ENCODE peak calls at places on chromosomes 3 and 15, in nine cellular contexts. C is stimulated activated naive CD8-positive, alpha-beta T cell treated with anti-CD3 and anti-CD28 coated beads, Interleukin-15, amount 100 ng/mL, for 72 hours; L is left colon; U is central memory CD8-positive, alpha-beta T cell; F is heart left ventricle; D is gastroesophageal sphincter; O is activated naive CD4-positive, alpha-beta T cell treated with anti-CD3 and anti-CD28 coated beads, Interleukin-2, amount 50 U/mL, for 72 hours; K is mucosa of descending colon; Y is right lobe of liver. X is an unnamed sample.

GRCh38 chr3:118955914-118956556 is 78.6 kb downstream of the IGSF11 start:
- ATAC-seq in C (peak; percentile 56), L (no peak), U (peak; percentile 46), F (no peak), D (no peak), O (peak; percentile 87), K (no peak), Y (no peak), X (no peak)

GRCh38 chr3:69443554-69443953 is 57.7 kb upstream of the FRMD4B start:
- ATAC-seq in C (no peak), L (no peak), U (no peak), F (no peak), D (no peak), O (no peak), K (no peak), Y (no peak), X (no peak)

GRCh38 chr3:9800529-9800928 is 7.6 kb downstream of the ARPC4 start:
- ATAC-seq in C (no peak), L (peak; percentile 50), U (no peak), F (no peak), D (no peak), O (no peak), K (peak; percentile 31), Y (no peak), X (no peak)

GRCh38 chr15:100869151-100869999 is 10.3 kb upstream of the ALDH1A3 start:
- ATAC-seq in C (no peak), L (no peak), U (no peak), F (no peak), D (no peak), O (no peak), K (no peak), Y (no peak), X (peak; percentile 50)

GRCh38 chr15:40938530-40938870 is 9.4 kb downstream of the DLL4 start:
- ATAC-seq in C (no peak), L (no peak), U (no peak), F (no peak), D (no peak), O (no peak), K (no peak), Y (no peak), X (no peak)

GRCh38 chr3:119783883-119784282 is 2.0 kb downstream of the NR1I2 start:
- ATAC-seq in C (no peak), L (no peak), U (no peak), F (no peak), D (no peak), O (no peak), K (no peak), Y (peak; percentile 14), X (no peak)

GRCh38 chr15:29970402-29970695 is 112.4 kb upstream of the GOLGA8J start:
- ATAC-seq in C (no peak), L (no peak), U (no peak), F (no peak), D (no peak), O (no peak), K (no peak), Y (peak; percentile 92), X (peak; percentile 40)

GRCh38 chr3:143472731-143473523 is 353.4 kb downstream of the CHST2 start:
- ATAC-seq in C (no peak), L (peak; percentile 27), U (no peak), F (no peak), D (no peak), O (no peak), K (no peak), Y (peak; percentile 38), X (no peak)

GRCh38 chr3:197175503-197175902 is 122.9 kb downstream of the DLG1 start:
- ATAC-seq in C (no peak), L (no peak), U (no peak), F (no peak), D (no peak), O (no peak), K (no peak), Y (no peak), X (no peak)

GRCh38 chr3:52313774-52314188 is 2.3 kb upstream of the DNAH1 start:
- ATAC-seq in C (no peak), L (peak; percentile 18), U (no peak), F (no peak), D (peak; percentile 63), O (no peak), K (peak; percentile 61), Y (peak; percentile 36), X (peak; percentile 78)

GRCh38 chr3:177615015-177615414 is 417.7 kb upstream of the TBL1XR1 start:
- ATAC-seq in C (peak; percentile 23), L (peak; percentile 44), U (no peak), F (no peak), D (peak; percentile 58), O (no peak), K (peak; percentile 73), Y (peak; percentile 95), X (peak; percentile 85)

GRCh38 chr3:15936347-15936746 is 138.6 kb upstream of the ANKRD28 start:
- ATAC-seq in C (no peak), L (no peak), U (no peak), F (no peak), D (no peak), O (no peak), K (no peak), Y (no peak), X (no peak)

GRCh38 chr3:112582242-112582874 is 20.5 kb downstream of the SLC35A5 start:
- ATAC-seq in C (peak; percentile 56), L (no peak), U (no peak), F (no peak), D (no peak), O (peak; percentile 81), K (no peak), Y (peak; percentile 45), X (peak; percentile 51)

GRCh38 chr3:37229740-37230139 is 55.4 kb upstream of the LRRFIP2 start:
- ATAC-seq in C (no peak), L (peak; percentile 94), U (no peak), F (no peak), D (no peak), O (no peak), K (peak; percentile 99), Y (peak; percentile 93), X (no peak)

GRCh38 chr3:177448987-177449975 is 252.0 kb upstream of the TBL1XR1 start:
- ATAC-seq in C (peak; percentile 85), L (no peak), U (peak; percentile 57), F (no peak), D (no peak), O (peak; percentile 28), K (peak; percentile 27), Y (peak; percentile 94), X (peak; percentile 84)

GRCh38 chr15:61655881-61656280 is 404.4 kb downstream of the VPS13C start:
- ATAC-seq in C (no peak), L (no peak), U (no peak), F (no peak), D (no peak), O (no peak), K (no peak), Y (no peak), X (no peak)

GRCh38 chr3:32215185-32215584 is 23.3 kb upstream of the CMTM8 start:
- ATAC-seq in C (no peak), L (no peak), U (no peak), F (no peak), D (no peak), O (no peak), K (no peak), Y (no peak), X (no peak)

GRCh38 chr3:165713479-165713878 is 123.7 kb downstream of the BCHE start:
- ATAC-seq in C (no peak), L (no peak), U (no peak), F (no peak), D (no peak), O (no peak), K (no peak), Y (peak; percentile 23), X (no peak)

GRCh38 chr3:31543375-31543774 is 10.7 kb downstream of the STT3B start:
- ATAC-seq in C (peak; percentile 59), L (no peak), U (no peak), F (no peak), D (no peak), O (no peak), K (no peak), Y (no peak), X (peak; percentile 41)

GRCh38 chr3:150359381-150359780 is 48.7 kb upstream of the TSC22D2 start:
- ATAC-seq in C (no peak), L (no peak), U (no peak), F (no peak), D (no peak), O (no peak), K (no peak), Y (no peak), X (no peak)

GRCh38 chr3:115804722-115805121 is 181.4 kb downstream of the GAP43 start:
- ATAC-seq in C (no peak), L (no peak), U (no peak), F (no peak), D (peak; percentile 71), O (no peak), K (no peak), Y (no peak), X (peak; percentile 43)

GRCh38 chr3:29585368-29585767 is 304.5 kb downstream of the RBMS3 start:
- ATAC-seq in C (no peak), L (no peak), U (no peak), F (no peak), D (no peak), O (no peak), K (no peak), Y (no peak), X (no peak)

GRCh38 chr15:67175643-67176071 is 78.8 kb downstream of the AAGAB start:
- ATAC-seq in C (peak; percentile 95), L (no peak), U (no peak), F (no peak), D (peak; percentile 70), O (peak; percentile 51), K (peak; percentile 30), Y (peak; percentile 20), X (peak; percentile 14)

X was measured in esophagus mucosa.